ENCODE peak calls at places on chromosomes 16 and 17, in six cellular contexts. V is PC-3, S is A549, C is neural progenitor cell, U is heart left ventricle, Y is HCT116. F is an unnamed sample.
A peak's percentile ranks its signal among the peaks of the same experiment; 100 is the strongest.

GRCh38 chr17:82754297-82755208 is 2.7 kb downstream of the TBCD start:
- DNase-seq in S (peak; percentile 63), U (no peak), C (peak; percentile 67), Y (peak; percentile 77), V (no peak), F (peak; percentile 17)

GRCh38 chr16:28010671-28011070 is 52.8 kb downstream of the GSG1L start:
- DNase-seq in S (no peak), C (no peak), V (no peak), U (no peak), Y (no peak), F (no peak)

GRCh38 chr16:87922250-87922871 is 14.0 kb downstream of the CA5A start:
- DNase-seq in Y (no peak), U (peak; percentile 85), V (no peak), C (no peak), S (no peak), F (no peak)

GRCh38 chr17:17523001-17523713 is 27.0 kb upstream of the RASD1 start:
- DNase-seq in V (no peak), Y (no peak), S (no peak), U (peak; percentile 26), C (peak; percentile 50), F (peak; percentile 4)

GRCh38 chr16:48421741-48422140 is 36.5 kb upstream of the SIAH1 start:
- DNase-seq in Y (no peak), V (no peak), C (no peak), S (no peak), U (no peak), F (no peak)

GRCh38 chr17:50947844-50948514 is 81.8 kb upstream of the TOB1 start:
- DNase-seq in V (peak; percentile 46), Y (no peak), C (no peak), S (peak; percentile 89), U (peak; percentile 80), F (peak; percentile 66)

GRCh38 chr17:37322106-37322505 is 53.7 kb upstream of the C17orf78 start:
- DNase-seq in V (no peak), C (no peak), S (no peak), Y (no peak), U (no peak), F (no peak)

GRCh38 chr16:28237754-28238357 is 26.1 kb upstream of the XPO6 start:
- DNase-seq in V (no peak), Y (no peak), S (peak; percentile 45), U (no peak), C (no peak), F (no peak)

GRCh38 chr17:65190467-65191095 is 53.4 kb downstream of the RGS9 start:
- DNase-seq in Y (no peak), V (peak; percentile 62), C (no peak), U (no peak), S (no peak), F (no peak)

GRCh38 chr16:87648236-87648635 is 45.9 kb downstream of the JPH3 start:
- DNase-seq in V (no peak), Y (no peak), S (no peak), U (no peak), C (no peak), F (no peak)

GRCh38 chr17:78883090-78883532 is 19.9 kb downstream of the CEP295NL start:
- DNase-seq in U (no peak), Y (peak; percentile 71), S (peak; percentile 94), V (peak; percentile 94), C (no peak), F (peak; percentile 84)

GRCh38 chr16:787261-787966 is 767 bp downstream of the RPUSD1 start:
- DNase-seq in C (no peak), Y (no peak), V (no peak), U (no peak), S (no peak), F (no peak)

GRCh38 chr16:1538804-1539520 is 5.5 kb downstream of the TMEM204 start:
- DNase-seq in V (no peak), S (peak; percentile 24), C (peak; percentile 16), Y (no peak), U (peak; percentile 64), F (peak; percentile 55)

GRCh38 chr16:5605404-5605803 is 507.8 kb upstream of the EEF2KMT start:
- DNase-seq in Y (no peak), C (no peak), S (no peak), U (no peak), V (no peak), F (no peak)

GRCh38 chr17:19958023-19958422 is 19.6 kb downstream of the AKAP10 start:
- DNase-seq in U (no peak), S (peak; percentile 89), V (peak; percentile 94), C (peak; percentile 31), Y (peak; percentile 32), F (no peak)

GRCh38 chr16:27483624-27484023 is 66.1 kb downstream of the GTF3C1 start:
- DNase-seq in C (no peak), U (no peak), Y (no peak), V (no peak), S (no peak), F (no peak)

DNA sequence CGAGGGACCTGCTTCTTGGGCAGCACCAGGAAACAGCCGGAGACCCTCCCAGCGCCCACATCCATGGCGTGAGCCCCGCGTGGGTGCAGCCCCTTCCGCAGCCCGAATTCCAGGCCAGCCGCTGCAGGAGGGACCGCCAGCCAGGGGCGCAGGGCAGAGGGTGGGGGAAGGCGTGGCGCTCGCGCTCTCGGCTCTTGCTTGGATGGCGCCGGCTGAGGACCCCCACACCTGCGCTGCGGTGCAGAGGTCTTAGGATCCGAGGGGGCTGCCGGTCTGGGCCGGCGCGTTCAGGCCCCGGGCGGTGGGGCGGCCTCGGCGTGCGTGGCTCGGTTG is 28.8 kb downstream of the ACTG1 start:
- DNase-seq in S (no peak), C (peak; percentile 51), V (no peak), U (no peak), Y (no peak), F (no peak)
- H3K4me3 ChIP-seq in S (no peak overlapping the region), C (peak overlapping the region; percentile 50), V (no peak overlapping the region), U (peak overlapping the region; percentile 61), Y (peak overlapping the region; percentile 11), F (peak overlapping the region; percentile 64)

GRCh38 chr17:75942473-75942872 is 1.6 kb upstream of the FBF1 start:
- DNase-seq in S (no peak), V (no peak), Y (no peak), U (no peak), C (no peak), F (no peak)
- H3K4me1 ChIP-seq in S (peaks cover 5% of the 10 kb centered on the region), V (peaks cover 11% of the 10 kb centered on the region), Y (peaks cover 10% of the 10 kb centered on the region), U (peaks cover 4% of the 10 kb centered on the region), C (peaks cover 8% of the 10 kb centered on the region), F (peaks cover 5% of the 10 kb centered on the region)

DNA sequence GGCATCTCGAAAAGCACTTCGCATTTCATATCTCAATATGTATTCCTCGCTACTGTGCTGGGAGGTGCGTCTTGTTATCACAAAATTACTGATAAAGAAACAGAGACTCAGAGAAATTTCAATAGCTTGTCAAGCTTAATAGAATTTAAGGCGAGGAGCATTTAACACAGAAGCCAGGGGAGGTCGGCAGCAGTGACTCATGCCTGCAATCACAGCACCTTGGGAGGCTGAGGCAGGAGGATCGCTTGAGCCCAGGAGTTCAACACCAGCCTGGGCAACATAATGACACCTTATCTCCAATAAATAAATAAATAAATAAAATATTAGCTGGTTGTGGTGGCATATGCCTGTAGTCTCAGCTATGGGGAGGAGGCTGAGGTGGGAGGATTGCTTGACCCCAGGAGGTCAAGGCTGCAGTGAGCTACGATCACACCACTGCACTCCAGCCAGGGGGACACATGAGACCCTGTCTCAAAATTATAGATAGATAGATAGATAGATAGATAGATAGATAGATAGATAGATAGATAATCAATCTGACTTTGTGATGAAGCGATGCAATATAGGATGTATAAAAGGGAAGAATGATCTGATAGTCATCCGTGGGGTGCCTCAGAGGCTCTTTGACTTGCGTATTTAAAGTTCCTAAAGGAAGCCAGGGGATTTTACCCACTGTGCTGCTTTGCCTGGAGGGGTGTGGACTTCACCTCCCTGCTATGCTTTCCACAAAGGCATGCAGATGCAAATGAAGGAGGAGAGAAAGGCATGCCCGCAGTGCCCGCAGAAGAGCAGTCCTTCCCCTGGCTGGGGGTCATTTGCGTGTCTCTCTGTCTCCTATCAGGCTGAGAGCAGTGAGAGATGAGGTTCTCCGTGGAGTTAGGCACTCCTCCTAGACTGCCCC is 15.9 kb upstream of the USP10 start:
- DNase-seq in V (no peak), U (no peak), S (no peak), C (peak; percentile 63), Y (no peak), F (no peak)
- H3K27ac ChIP-seq in V (no peak overlapping the region), U (no peak overlapping the region), S (no peak overlapping the region), C (no peak overlapping the region), Y (no peak overlapping the region), F (no peak overlapping the region)

GRCh38 chr17:8287651-8288335 is 677 bp upstream of the RANGRF start:
- DNase-seq in Y (no peak), S (no peak), C (no peak), U (peak; percentile 55), V (no peak), F (no peak)

GRCh38 chr17:8285270-8286181 is 2.9 kb upstream of the RANGRF start:
- DNase-seq in U (peak; percentile 16), V (no peak), S (no peak), C (no peak), Y (no peak), F (no peak)

GRCh38 chr17:8284126-8284525 is 4.3 kb upstream of the RANGRF start:
- DNase-seq in C (no peak), S (no peak), U (no peak), Y (no peak), V (no peak), F (no peak)

GRCh38 chr17:8282345-8282744 is 6.1 kb upstream of the RANGRF start:
- DNase-seq in U (no peak), C (no peak), V (no peak), S (no peak), Y (no peak), F (no peak)

GRCh38 chr17:8283356-8283755 is 5.1 kb upstream of the RANGRF start:
- DNase-seq in Y (no peak), U (no peak), V (no peak), S (no peak), C (no peak), F (no peak)
- H3K4me3 ChIP-seq in Y (no peak overlapping the region), U (no peak overlapping the region), V (no peak overlapping the region), S (no peak overlapping the region), C (no peak overlapping the region), F (no peak overlapping the region)

F was measured in psoas muscle.